ENCODE peak calls at places on chromosomes 16 and 17, in five cellular contexts. B, O, Q, J and D are unnamed samples.

GRCh38 chr17:41785876-41786226 is 660 bp downstream of the JUP start:
- DNase-seq in B (peak; percentile 71), O (peak; percentile 63), Q (no peak), J (no peak), D (no peak)

GRCh38 chr16:88736496-88736895 is 30.2 kb downstream of the CTU2 start:
- DNase-seq in B (no peak), O (no peak), Q (no peak), J (no peak), D (no peak)

GRCh38 chr17:72580321-72581127 is 459.7 kb downstream of the SOX9 start:
- DNase-seq in B (peak; percentile 50), O (no peak), Q (no peak), J (no peak), D (no peak)

GRCh38 chr16:31351937-31352315 is 3.0 kb upstream of the ITGAX start:
- DNase-seq in B (no peak), O (no peak), Q (no peak), J (no peak), D (no peak)

GRCh38 chr17:71201639-71202038 is 919.2 kb upstream of the SOX9 start:
- DNase-seq in B (no peak), O (no peak), Q (no peak), J (no peak), D (no peak)

GRCh38 chr17:48457080-48457836 is 27.2 kb upstream of the SKAP1 start:
- DNase-seq in B (peak; percentile 75), O (peak; percentile 72), Q (peak; percentile 54), J (no peak), D (peak; percentile 85)

GRCh38 chr17:57955183-57955952 is at the start of gene CUEDC1:
- DNase-seq in B (peak; percentile 69), O (peak; percentile 74), Q (no peak), J (no peak), D (peak; percentile 82)

GRCh38 chr16:83733301-83733700 is 74.5 kb upstream of the HSBP1 start:
- DNase-seq in B (no peak), O (no peak), Q (no peak), J (no peak), D (no peak)

GRCh38 chr16:88750854-88751253 is 34.2 kb downstream of the PIEZO1 start:
- DNase-seq in B (no peak), O (no peak), Q (no peak), J (no peak), D (no peak)

GRCh38 chr17:1979182-1979980 is 45.8 kb downstream of the RTN4RL1 start:
- DNase-seq in B (no peak), O (no peak), Q (no peak), J (no peak), D (no peak)

GRCh38 chr16:49643429-49644142 is 212.3 kb downstream of the ZNF423 start:
- DNase-seq in B (no peak), O (no peak), Q (no peak), J (no peak), D (no peak)

GRCh38 chr16:15966420-15967222 is 17.2 kb downstream of the ABCC1 start:
- DNase-seq in B (peak; percentile 92), O (no peak), Q (peak; percentile 92), J (no peak), D (no peak)

GRCh38 chr17:22692066-22692800 is 999.9 kb downstream of the KCNJ18 start:
- DNase-seq in B (no peak), O (no peak), Q (no peak), J (no peak), D (no peak)

GRCh38 chr16:10519929-10520868 is 60.2 kb downstream of the EMP2 start:
- DNase-seq in B (peak; percentile 70), O (no peak), Q (no peak), J (no peak), D (no peak)

GRCh38 chr16:17367932-17368331 is 102.8 kb downstream of the XYLT1 start:
- DNase-seq in B (no peak), O (peak; percentile 82), Q (no peak), J (no peak), D (peak; percentile 82)

GRCh38 chr17:63698886-63699637 is 863 bp downstream of the LIMD2 start:
- DNase-seq in B (no peak), O (peak; percentile 62), Q (no peak), J (peak; percentile 59), D (peak; percentile 68)

GRCh38 chr17:69060835-69061234 is at the start of gene ABCA9:
- DNase-seq in B (no peak), O (no peak), Q (no peak), J (no peak), D (no peak)

GRCh38 chr16:11556945-11557720 is 29.6 kb downstream of the LITAF start:
- DNase-seq in B (no peak), O (no peak), Q (no peak), J (no peak), D (no peak)

GRCh38 chr16:64866026-64866425 is 255.8 kb downstream of the CDH11 start:
- DNase-seq in B (no peak), O (no peak), Q (no peak), J (no peak), D (no peak)

GRCh38 chr16:85413713-85414663 is 199.1 kb upstream of the GSE1 start:
- DNase-seq in B (no peak), O (no peak), Q (no peak), J (no peak), D (no peak)

GRCh38 chr17:19756551-19756950 is 8.5 kb upstream of the ALDH3A1 start:
- DNase-seq in B (no peak), O (no peak), Q (no peak), J (no peak), D (no peak)

GRCh38 chr16:3282103-3282746 is 1.1 kb upstream of the ZNF263 start:
- DNase-seq in B (no peak), O (peak; percentile 72), Q (no peak), J (no peak), D (no peak)
- TF ChIP-seq MAX in B (no peak), O (no peak), Q (no peak), J (no peak), D (no peak)

GRCh38 chr17:10516065-10516464 is 2.3 kb downstream of the MYH1 start:
- DNase-seq in B (no peak), O (no peak), Q (no peak), J (no peak), D (no peak)
- TF ChIP-seq MAX in B (no peak), O (no peak), Q (no peak), J (no peak), D (no peak)

DNA sequence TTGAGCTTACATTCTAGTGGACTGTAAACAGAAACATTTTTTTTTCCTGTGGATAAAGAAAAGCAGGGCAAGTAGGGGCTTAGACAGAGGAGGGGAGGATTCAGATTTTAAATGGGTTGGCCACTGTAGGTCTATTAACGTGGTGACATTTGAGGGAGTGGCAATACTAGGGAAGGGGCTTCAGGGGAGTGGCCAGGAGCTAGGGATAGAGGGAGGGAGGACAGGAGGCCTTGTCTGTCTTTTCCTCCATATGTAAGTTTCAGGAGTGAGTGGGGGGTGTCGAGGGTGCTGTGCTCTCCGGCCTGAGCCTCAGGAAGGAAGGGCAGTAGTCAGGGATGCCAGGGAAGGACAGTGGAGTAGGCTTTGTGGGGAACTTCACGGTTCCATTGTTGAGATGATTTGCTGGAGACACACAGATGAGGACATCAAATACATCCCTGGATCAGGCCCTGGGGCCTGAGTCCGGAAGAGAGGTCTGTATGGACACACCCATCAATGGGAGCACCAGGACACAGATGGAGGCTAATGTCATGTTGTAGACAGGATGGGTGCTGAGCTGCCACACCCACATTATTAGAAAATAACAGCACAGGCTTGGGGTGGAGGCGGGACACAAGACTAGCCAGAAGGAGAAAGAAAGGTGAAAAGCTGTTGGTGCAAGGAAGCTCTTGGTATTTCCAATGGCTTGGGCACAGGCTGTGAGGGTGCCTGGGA is 6.5 kb upstream of the HBM start:
- DNase-seq in B (no peak), O (no peak), Q (no peak), J (no peak), D (no peak)
- TF ChIP-seq MAX in B (no peak), O (no peak), Q (no peak), J (no peak), D (no peak)

GRCh38 chr17:7229504-7229903 is 4.8 kb downstream of the DVL2 start:
- DNase-seq in B (no peak), O (no peak), Q (no peak), J (no peak), D (no peak)
- TF ChIP-seq MAX in B (no peak), O (no peak), Q (no peak), J (no peak), D (no peak)

DNA sequence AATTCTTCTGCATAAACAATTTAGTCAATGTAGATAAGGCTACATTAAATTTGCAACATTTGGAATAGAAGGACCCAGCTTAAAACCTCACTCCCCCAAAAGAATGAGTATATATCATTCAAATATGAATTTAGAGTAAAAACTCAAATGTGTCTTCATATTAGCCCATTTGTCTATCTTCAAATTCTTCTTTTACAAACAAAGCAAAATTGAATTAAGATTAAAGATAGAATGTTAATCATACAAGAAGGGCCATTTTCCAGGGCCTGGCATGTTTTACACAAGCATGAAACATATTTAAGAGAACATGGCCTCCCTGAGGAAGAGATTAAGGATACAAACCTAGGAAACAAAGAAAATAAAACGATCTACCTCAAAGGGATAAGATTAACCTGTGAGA is 8.4 kb downstream of the TOX3 start:
- DNase-seq in B (no peak), O (no peak), Q (no peak), J (no peak), D (no peak)
- TF ChIP-seq MAX in B (no peak), O (no peak), Q (no peak), J (no peak), D (no peak)